ENCODE peak calls at places on chromosomes 4 and X, in seven cellular contexts. N is esophagus squamous epithelium, H is retinal pigment epithelial cell, P is AG04450, I is pancreas, A is B cell, L is left ventricle myocardium inferior. X is an unnamed sample.

GRCh38 chr4:1544861-1545275 is 138.6 kb upstream of the NKX1-1 start:
- DNase-seq in N (no peak), I (no peak), L (no peak), H (no peak), P (no peak), A (no peak), X (no peak)

GRCh38 chr4:150402968-150403367 is 179.0 kb upstream of the MAB21L2 start:
- DNase-seq in L (peak; percentile 57), A (no peak), I (peak; percentile 89), H (peak; percentile 37), N (no peak), P (no peak), X (no peak)

GRCh38 chrX:41389311-41389888 is 55.4 kb downstream of the DDX3X start:
- DNase-seq in N (no peak), I (no peak), A (no peak), H (no peak), P (no peak), L (no peak), X (no peak)

GRCh38 chr4:42673084-42673429 is 16.2 kb upstream of the ATP8A1 start:
- DNase-seq in H (no peak), N (no peak), A (no peak), L (peak; percentile 28), P (no peak), I (no peak), X (no peak)

GRCh38 chrX:122219226-122219625 is 964.9 kb upstream of the GRIA3 start:
- DNase-seq in I (no peak), P (no peak), A (no peak), L (no peak), N (no peak), H (no peak), X (no peak)

GRCh38 chr4:53706422-53707032 is 115.2 kb upstream of the LNX1 start:
- DNase-seq in P (no peak), L (no peak), H (no peak), A (peak; percentile 10), N (no peak), I (no peak), X (no peak)

GRCh38 chr4:142350886-142351285 is 495.2 kb downstream of the INPP4B start:
- DNase-seq in P (peak; percentile 36), L (no peak), A (no peak), N (no peak), H (no peak), I (no peak), X (no peak)

GRCh38 chr4:57080781-57081650 is 29.2 kb downstream of the IGFBP7 start:
- DNase-seq in N (no peak), H (peak; percentile 98), A (no peak), L (no peak), P (peak; percentile 91), I (no peak), X (no peak)

GRCh38 chrX:115173181-115173580 is 16.0 kb upstream of the RBMXL3 start:
- DNase-seq in N (no peak), P (no peak), A (no peak), L (no peak), I (no peak), H (peak; percentile 1), X (no peak)

GRCh38 chr4:70624226-70624793 is 4.2 kb upstream of the ENAM start:
- DNase-seq in P (no peak), L (no peak), A (no peak), I (no peak), H (no peak), N (no peak), X (no peak)

GRCh38 chrX:7996414-7996813 is 69.2 kb upstream of the PNPLA4 start:
- DNase-seq in P (no peak), A (peak; percentile 19), N (no peak), L (no peak), I (no peak), H (no peak), X (peak; percentile 53)

GRCh38 chr4:174681723-174682300 is 147.2 kb downstream of the GLRA3 start:
- DNase-seq in L (no peak), P (no peak), A (no peak), I (no peak), N (no peak), H (no peak), X (no peak)

GRCh38 chrX:136659174-136659573 is 11.2 kb downstream of the CD40LG start:
- DNase-seq in I (no peak), L (no peak), P (no peak), A (no peak), H (no peak), N (no peak), X (no peak)

GRCh38 chr4:14640476-14640875 is 361.8 kb upstream of the CPEB2 start:
- DNase-seq in P (no peak), I (no peak), H (no peak), L (no peak), N (no peak), A (no peak), X (no peak)

GRCh38 chrX:139692908-139693307 is 15.1 kb downstream of the MCF2 start:
- DNase-seq in A (no peak), L (no peak), H (no peak), N (no peak), P (no peak), I (no peak), X (no peak)

GRCh38 chr4:117773067-117773946 is 261.0 kb upstream of the NDST3 start:
- DNase-seq in L (no peak), N (no peak), A (no peak), H (no peak), P (no peak), I (no peak), X (no peak)

GRCh38 chrX:37349131-37350033 is at the start of gene PRRG1:
- DNase-seq in I (peak; percentile 88), N (no peak), L (peak; percentile 78), H (peak; percentile 38), A (no peak), P (peak; percentile 65), X (peak; percentile 61)

GRCh38 chr4:127400736-127401346 is 231.9 kb upstream of the INTU start:
- DNase-seq in H (peak; percentile 24), L (peak; percentile 28), N (no peak), I (no peak), A (no peak), P (peak; percentile 63), X (peak; percentile 57)

GRCh38 chrX:134470013-134470412 is 10.0 kb downstream of the HPRT1 start:
- DNase-seq in N (no peak), A (no peak), L (no peak), P (no peak), I (no peak), H (no peak), X (no peak)

GRCh38 chr4:121698119-121698732 is 1.4 kb upstream of the ANXA5 start:
- DNase-seq in H (no peak), N (no peak), I (no peak), L (peak; percentile 56), P (no peak), A (no peak), X (no peak)

GRCh38 chr4:53557601-53558000 is 33.7 kb downstream of the LNX1 start:
- DNase-seq in L (no peak), I (no peak), H (no peak), N (no peak), P (no peak), A (no peak), X (no peak)

GRCh38 chrX:47175588-47175980 is 18.0 kb upstream of the UBA1 start:
- DNase-seq in A (no peak), N (no peak), P (no peak), H (no peak), L (no peak), I (peak; percentile 34), X (no peak)

GRCh38 chrX:130704053-130705038 is 198.7 kb downstream of the ENOX2 start:
- DNase-seq in A (no peak), L (no peak), H (no peak), P (no peak), I (no peak), N (no peak), X (no peak)

GRCh38 chr4:98873059-98873458 is 55.9 kb downstream of the EIF4E start:
- DNase-seq in L (no peak), N (no peak), I (no peak), P (no peak), A (no peak), H (no peak), X (no peak)

GRCh38 chr4:130056286-130056685 is 960.3 kb downstream of the C4orf33 start:
- DNase-seq in N (no peak), L (no peak), P (no peak), I (no peak), A (no peak), H (no peak), X (no peak)

GRCh38 chr4:1409079-1409805 is 3.0 kb upstream of the NKX1-1 start:
- DNase-seq in H (no peak), A (peak; percentile 41), P (no peak), I (no peak), N (no peak), L (no peak), X (no peak)

GRCh38 chr4:75708218-75708691 is 16.1 kb upstream of the USO1 start:
- DNase-seq in A (no peak), N (no peak), P (no peak), L (no peak), H (no peak), I (no peak), X (no peak)
- TF ChIP-seq CTCF in A (peak; percentile 72), N (no peak), P (peak; percentile 12), L (peak; percentile 31), H (peak; percentile 33), I (no peak), X (peak; percentile 27)

DNA sequence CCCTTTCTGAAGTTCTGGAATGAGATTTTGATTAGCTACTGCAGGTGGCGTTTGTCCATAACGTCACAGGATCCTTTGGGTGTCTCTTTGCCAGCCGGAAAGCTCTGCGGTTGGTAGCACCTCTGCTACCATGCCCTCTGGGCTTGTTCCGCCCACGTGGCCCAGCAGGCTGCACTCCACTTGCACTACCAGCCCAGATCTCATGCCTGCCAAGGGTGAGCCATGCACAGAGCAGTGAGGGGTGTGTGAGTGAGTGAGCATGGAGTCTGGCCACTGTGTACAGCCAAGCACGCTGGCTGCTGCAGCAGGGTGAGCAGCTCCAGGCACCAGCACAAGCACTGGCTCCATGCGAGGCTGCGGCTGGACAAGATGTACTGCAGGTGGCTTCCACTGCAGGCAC is 6.6 kb upstream of the HNRNPD start:
- DNase-seq in H (no peak), L (peak; percentile 74), I (no peak), N (no peak), P (no peak), A (no peak), X (no peak)
- TF ChIP-seq CTCF in H (no peak), L (no peak), I (no peak), N (peak; percentile 7), P (no peak), A (no peak), X (no peak)

GRCh38 chr4:88573995-88574394 is 18.3 kb upstream of the HERC3 start:
- DNase-seq in H (no peak), A (no peak), N (no peak), P (no peak), L (no peak), I (no peak), X (no peak)
- TF ChIP-seq CTCF in H (peak; percentile 63), A (no peak), N (no peak), P (peak; percentile 52), L (peak; percentile 36), I (no peak), X (peak; percentile 29)

GRCh38 chr4:84166486-84166885 is 332.6 kb downstream of the NKX6-1 start:
- DNase-seq in A (no peak), I (no peak), N (no peak), H (no peak), P (no peak), L (no peak), X (no peak)

GRCh38 chr4:84171871-84172270 is 327.2 kb downstream of the NKX6-1 start:
- DNase-seq in I (no peak), N (no peak), A (no peak), H (no peak), P (no peak), L (no peak), X (no peak)

GRCh38 chr4:84167089-84167488 is 332.0 kb downstream of the NKX6-1 start:
- DNase-seq in A (no peak), H (no peak), I (no peak), P (no peak), N (no peak), L (no peak), X (no peak)

GRCh38 chr4:84167579-84167978 is 331.5 kb downstream of the NKX6-1 start:
- DNase-seq in A (no peak), L (no peak), H (no peak), N (no peak), I (no peak), P (no peak), X (no peak)
- TF ChIP-seq CTCF in A (no peak), L (no peak), H (peak; percentile 46), N (no peak), I (no peak), P (peak; percentile 19), X (peak; percentile 47)